ENCODE peak calls at places on chromosome 5, in nine cellular contexts. S, M, Y, I, A, H, C, W and G are unnamed samples.

GRCh38 chr5:72467421-72467820 is 39.8 kb downstream of the ZNF366 start:
- DNase-seq in A (no peak), H (no peak), M (no peak), S (no peak), Y (no peak), I (no peak), C (no peak), W (no peak), G (no peak)

GRCh38 chr5:16160706-16161105 is 18.9 kb downstream of the MARCHF11 start:
- DNase-seq in H (peak; percentile 42), Y (no peak), A (no peak), I (peak; percentile 60), C (peak; percentile 73), M (peak; percentile 62), S (no peak), W (peak; percentile 12), G (no peak)

GRCh38 chr5:139758510-139759036 is 37.0 kb upstream of the PSD2 start:
- DNase-seq in Y (no peak), H (no peak), M (no peak), W (no peak), A (no peak), I (no peak), S (no peak), C (no peak), G (no peak)

GRCh38 chr5:34914671-34915138 is 599 bp downstream of the RAD1 start:
- DNase-seq in I (no peak), H (peak; percentile 31), A (no peak), W (no peak), C (peak; percentile 29), Y (peak; percentile 34), M (peak; percentile 29), S (peak; percentile 86), G (peak; percentile 26)

GRCh38 chr5:142886956-142887355 is 116.8 kb downstream of the ARHGAP26 start:
- DNase-seq in S (no peak), I (no peak), C (no peak), M (no peak), W (no peak), H (no peak), Y (no peak), A (no peak), G (no peak)

GRCh38 chr5:138948391-138949222 is 73.5 kb upstream of the LRRTM2 start:
- DNase-seq in C (no peak), W (no peak), H (peak; percentile 27), Y (no peak), S (no peak), M (no peak), I (no peak), A (no peak), G (no peak)

GRCh38 chr5:16557477-16557876 is 59.3 kb downstream of the RETREG1 start:
- DNase-seq in W (no peak), Y (no peak), H (no peak), M (no peak), A (no peak), I (no peak), S (no peak), C (no peak), G (no peak)

GRCh38 chr5:161847896-161848510 is at the start of gene GABRA1:
- DNase-seq in H (no peak), M (no peak), C (no peak), S (no peak), Y (no peak), I (no peak), W (no peak), A (no peak), G (no peak)

GRCh38 chr5:8176101-8176693 is 307.2 kb downstream of the MTRR start:
- DNase-seq in Y (no peak), C (no peak), S (no peak), H (no peak), A (no peak), W (no peak), M (peak; percentile 1), I (no peak), G (no peak)

GRCh38 chr5:56917534-56917933 is 8.1 kb downstream of the SETD9 start:
- DNase-seq in S (no peak), C (no peak), Y (peak; percentile 18), I (no peak), A (no peak), M (no peak), W (no peak), H (no peak), G (no peak)

GRCh38 chr5:168328804-168329203 is 37.4 kb downstream of the WWC1 start:
- DNase-seq in H (peak; percentile 79), M (peak; percentile 56), W (no peak), Y (peak; percentile 66), I (peak; percentile 70), A (no peak), S (peak; percentile 41), C (peak; percentile 89), G (no peak)

GRCh38 chr5:36371366-36371765 is 69.7 kb upstream of the RANBP3L start:
- DNase-seq in Y (no peak), M (no peak), W (no peak), H (no peak), I (no peak), C (no peak), A (no peak), S (no peak), G (no peak)

GRCh38 chr5:151237685-151238084 is 13.8 kb upstream of the CCDC69 start:
- DNase-seq in W (no peak), C (no peak), A (no peak), S (no peak), M (no peak), Y (no peak), H (no peak), I (no peak), G (no peak)

GRCh38 chr5:146751781-146752401 is 126.7 kb downstream of the PPP2R2B start:
- DNase-seq in A (no peak), Y (peak; percentile 25), S (no peak), W (no peak), H (no peak), C (no peak), I (no peak), M (no peak), G (no peak)

GRCh38 chr5:151298063-151298462 is 5.5 kb downstream of the SLC36A3 start:
- DNase-seq in I (peak; percentile 68), H (peak; percentile 47), M (peak; percentile 50), S (no peak), A (no peak), C (peak; percentile 72), W (peak; percentile 33), Y (no peak), G (no peak)

GRCh38 chr5:111757582-111758283 is 739 bp upstream of the NREP start:
- DNase-seq in Y (peak; percentile 92), M (peak; percentile 93), H (peak; percentile 96), I (peak; percentile 68), C (peak; percentile 87), S (peak; percentile 94), W (peak; percentile 55), A (peak; percentile 68), G (peak; percentile 94)
- TF ChIP-seq POLR2A in Y (peak; percentile 68), M (no peak), H (peak; percentile 72), I (peak; percentile 48), C (peak; percentile 62), S (no peak), W (peak; percentile 14), A (no peak), G (peak; percentile 58)

GRCh38 chr5:39076757-39077475 is 2.7 kb upstream of the RICTOR start:
- DNase-seq in M (peak; percentile 56), H (no peak), A (no peak), W (no peak), I (no peak), C (peak; percentile 70), S (no peak), Y (no peak), G (no peak)

GRCh38 chr5:39072915-39073758 is 1.1 kb downstream of the RICTOR start:
- DNase-seq in W (no peak), M (peak; percentile 45), S (no peak), H (peak; percentile 64), C (peak; percentile 53), I (peak; percentile 66), Y (peak; percentile 50), A (no peak), G (no peak)

GRCh38 chr5:39076101-39076756 is 2.0 kb upstream of the RICTOR start:
- DNase-seq in C (no peak), A (no peak), M (no peak), S (no peak), W (no peak), H (no peak), Y (no peak), I (no peak), G (no peak)

GRCh38 chr5:39074009-39074886 is at the start of gene RICTOR:
- DNase-seq in I (peak; percentile 70), Y (peak; percentile 92), A (peak; percentile 84), C (peak; percentile 94), W (no peak), S (peak; percentile 98), H (peak; percentile 93), M (peak; percentile 82), G (peak; percentile 92)

DNA sequence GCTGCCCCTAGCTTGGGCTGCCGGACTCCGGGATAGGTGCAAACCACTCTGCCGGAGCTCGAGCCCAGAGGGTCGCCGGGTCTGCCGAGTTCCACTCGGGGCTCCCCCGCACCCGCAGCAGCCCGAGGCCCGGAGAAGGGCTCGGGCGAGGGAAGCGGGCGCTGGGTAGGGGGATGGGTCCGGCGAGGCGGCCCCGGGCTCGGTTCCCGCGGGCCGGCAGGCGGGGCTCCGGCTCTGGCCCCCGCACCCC is 515 bp downstream of the RICTOR start:
- DNase-seq in A (no peak), S (peak; percentile 92), H (no peak), C (no peak), Y (no peak), I (no peak), M (no peak), W (no peak), G (peak; percentile 28)
- TF ChIP-seq POLR2A in A (no peak), S (no peak), H (no peak), C (no peak), Y (no peak), I (no peak), M (no peak), W (no peak), G (no peak)

DNA sequence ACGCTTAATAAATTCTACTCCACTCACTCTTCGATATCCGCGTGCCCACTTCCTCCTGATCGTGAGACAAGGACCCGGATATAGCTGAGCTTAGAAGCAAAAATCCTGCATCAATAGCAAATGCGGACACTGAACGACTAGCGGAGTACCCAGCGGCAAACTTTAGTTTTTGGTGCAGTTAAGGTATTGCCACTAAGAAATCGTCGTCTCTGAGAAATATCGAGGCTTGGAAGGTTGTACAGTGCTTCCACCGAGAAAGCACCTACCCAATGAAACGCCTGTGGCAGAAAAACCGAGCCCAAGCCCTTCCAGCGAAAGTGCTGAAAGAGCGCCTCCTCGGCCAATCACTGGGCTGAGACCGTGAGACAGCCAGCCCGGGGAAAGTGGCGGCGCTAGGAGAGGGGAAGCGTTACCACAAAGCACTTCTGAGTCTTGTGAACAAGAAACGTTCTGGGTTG is 32.2 kb downstream of the ANXA2R start:
- DNase-seq in S (peak; percentile 94), H (peak; percentile 44), M (peak; percentile 80), C (peak; percentile 89), A (peak; percentile 22), I (peak; percentile 50), W (no peak), Y (peak; percentile 80), G (peak; percentile 48)
- TF ChIP-seq POLR2A in S (peak; percentile 73), H (no peak), M (peak; percentile 14), C (peak; percentile 13), A (no peak), I (no peak), W (no peak), Y (peak; percentile 37), G (no peak)

GRCh38 chr5:173327084-173327947 is 898 bp downstream of the STC2 start:
- DNase-seq in A (no peak), H (peak; percentile 48), Y (no peak), C (peak; percentile 37), S (peak; percentile 60), I (no peak), M (peak; percentile 58), W (no peak), G (no peak)
- TF ChIP-seq POLR2A in A (no peak), H (no peak), Y (no peak), C (no peak), S (no peak), I (no peak), M (peak; percentile 18), W (no peak), G (no peak)